ENCODE peak calls at places on chromosomes 11 and 22, in four cellular contexts. B is uterus, N is H7, I is aorta. S is an unnamed sample.

GRCh38 chr22:49323751-49324415 is 503.8 kb downstream of the BRD1 start:
- DNase-seq in B (no peak), N (peak; percentile 16), I (no peak), S (peak; percentile 18)

GRCh38 chr11:117095301-117096139 is 2.7 kb downstream of the SIK3 start:
- DNase-seq in I (no peak), N (no peak), B (no peak), S (no peak)

GRCh38 chr22:35686298-35686697 is 31.4 kb upstream of the APOL5 start:
- DNase-seq in I (no peak), B (no peak), N (no peak), S (no peak)

GRCh38 chr11:86632499-86633269 is 39.7 kb downstream of the ME3 start:
- DNase-seq in I (peak; percentile 83), N (peak; percentile 43), B (no peak), S (no peak)

GRCh38 chr11:61080986-61081590 is 21.2 kb upstream of the CD5 start:
- DNase-seq in B (no peak), I (no peak), N (peak; percentile 61), S (no peak)

GRCh38 chr11:46322759-46323158 is 24.5 kb upstream of the DGKZ start:
- DNase-seq in I (no peak), B (no peak), N (peak; percentile 85), S (no peak)

GRCh38 chr11:19922689-19923035 is 210.0 kb downstream of the NAV2 start:
- DNase-seq in I (no peak), B (no peak), N (no peak), S (no peak)

GRCh38 chr22:37633082-37633692 is 6.3 kb upstream of the SH3BP1 start:
- DNase-seq in N (no peak), I (no peak), B (no peak), S (no peak)

GRCh38 chr22:27609411-27610029 is 192.0 kb downstream of the MN1 start:
- DNase-seq in B (no peak), I (no peak), N (peak; percentile 80), S (no peak)

GRCh38 chr11:130323452-130324448 is 9.0 kb upstream of the ZBTB44 start:
- DNase-seq in I (no peak), B (no peak), N (no peak), S (no peak)

GRCh38 chr11:61650781-61651571 is 29.2 kb upstream of the DAGLA start:
- DNase-seq in N (peak; percentile 86), B (no peak), I (no peak), S (no peak)

GRCh38 chr11:95500466-95500865 is 269.5 kb upstream of the SESN3 start:
- DNase-seq in I (no peak), N (no peak), B (no peak), S (no peak)

GRCh38 chr11:39443424-39444022 is 2015.9 kb downstream of the LRRC4C start:
- DNase-seq in B (no peak), I (no peak), N (no peak), S (no peak)

GRCh38 chr11:12413141-12414055 is 36.0 kb downstream of the PARVA start:
- DNase-seq in B (no peak), I (no peak), N (no peak), S (no peak)

GRCh38 chr11:8767466-8768142 is 85.0 kb downstream of the RPL27A start:
- DNase-seq in B (no peak), I (no peak), N (no peak), S (no peak)

GRCh38 chr11:117068303-117068860 is 29.8 kb downstream of the SIK3 start:
- DNase-seq in I (no peak), N (no peak), B (no peak), S (no peak)

GRCh38 chr11:22371188-22371587 is 33.0 kb downstream of the SLC17A6 start:
- DNase-seq in B (no peak), I (no peak), N (peak; percentile 51), S (no peak)

GRCh38 chr22:49586244-49586748 is 241.4 kb downstream of the BRD1 start:
- DNase-seq in I (peak; percentile 42), N (no peak), B (no peak), S (peak; percentile 32)

GRCh38 chr11:74418509-74418895 is 20.3 kb upstream of the PGM2L1 start:
- DNase-seq in N (no peak), I (no peak), B (no peak), S (no peak)

GRCh38 chr22:44828193-44828592 is 75.8 kb downstream of the ARHGAP8 start:
- DNase-seq in N (peak; percentile 91), I (no peak), B (no peak), S (no peak)

GRCh38 chr22:50697667-50698506 is 25.3 kb downstream of the SHANK3 start:
- DNase-seq in B (no peak), I (peak; percentile 43), N (peak; percentile 81), S (peak; percentile 43)

GRCh38 chr11:77111277-77111676 is 8.6 kb downstream of the OMP start:
- DNase-seq in N (no peak), I (no peak), B (no peak), S (no peak)

GRCh38 chr11:11817957-11818356 is 23.8 kb upstream of the USP47 start:
- DNase-seq in N (no peak), I (no peak), B (no peak), S (no peak)

GRCh38 chr22:34696557-34696956 is 369.4 kb upstream of the ISX start:
- DNase-seq in N (peak; percentile 24), I (no peak), B (no peak), S (no peak)

GRCh38 chr22:22446527-22446926 is 62.0 kb downstream of the ZNF280B start:
- DNase-seq in B (no peak), I (no peak), N (no peak), S (no peak)

GRCh38 chr11:66967670-66968425 is 7.3 kb upstream of the C11orf86 start:
- DNase-seq in N (no peak), B (no peak), I (peak; percentile 58), S (no peak)

GRCh38 chr22:44449061-44449682 is 48.9 kb downstream of the RTL6 start:
- DNase-seq in I (peak; percentile 66), B (no peak), N (peak; percentile 27), S (no peak)

GRCh38 chr11:95296165-95296564 is 65.2 kb upstream of the SESN3 start:
- DNase-seq in I (no peak), N (no peak), B (peak; percentile 31), S (peak; percentile 60)

GRCh38 chr11:111097191-111097590 is 148.3 kb upstream of the POU2AF2 start:
- DNase-seq in B (peak; percentile 57), I (peak; percentile 77), N (no peak), S (peak; percentile 76)

GRCh38 chr22:24497879-24498278 is 2.7 kb downstream of the UPB1 start:
- DNase-seq in B (no peak), N (no peak), I (no peak), S (no peak)

GRCh38 chr11:1772270-1773130 is 8.8 kb upstream of the CTSD start:
- DNase-seq in N (peak; percentile 94), B (peak; percentile 71), I (peak; percentile 88), S (peak; percentile 83)
- H3K4me3 ChIP-seq in N (no peak overlapping the region), B (no peak overlapping the region), I (no peak overlapping the region), S (no peak overlapping the region)

GRCh38 chr11:88410636-88411035 is 73.1 kb upstream of the CTSC start:
- DNase-seq in N (no peak), B (no peak), I (no peak), S (no peak)
- H3K4me3 ChIP-seq in N (no peak overlapping the region), B (no peak overlapping the region), I (no peak overlapping the region), S (no peak overlapping the region)

GRCh38 chr11:123264431-123264780 is 69.4 kb upstream of the CLMP start:
- DNase-seq in I (no peak), B (no peak), N (no peak), S (no peak)
- H3K4me3 ChIP-seq in I (no peak overlapping the region), B (no peak overlapping the region), N (no peak overlapping the region), S (no peak overlapping the region)

GRCh38 chr11:119363081-119363861 is 16.8 kb upstream of the MFRP start:
- DNase-seq in N (peak; percentile 72), B (peak; percentile 32), I (no peak), S (no peak)

GRCh38 chr11:119362741-119363080 is 16.2 kb upstream of the MFRP start:
- DNase-seq in B (no peak), N (no peak), I (no peak), S (no peak)

GRCh38 chr11:119361961-119362725 is 15.6 kb upstream of the MFRP start:
- DNase-seq in B (no peak), N (no peak), I (no peak), S (no peak)

GRCh38 chr11:119359365-119360229 is 13.1 kb upstream of the MFRP start:
- DNase-seq in N (no peak), B (no peak), I (peak; percentile 40), S (no peak)

GRCh38 chr11:119361056-119361787 is 14.7 kb upstream of the MFRP start:
- DNase-seq in I (peak; percentile 72), N (peak; percentile 83), B (peak; percentile 75), S (peak; percentile 37)
- H3K4me3 ChIP-seq in I (no peak overlapping the region), N (no peak overlapping the region), B (no peak overlapping the region), S (no peak overlapping the region)

GRCh38 chr11:13962562-13963168 is at the start of gene SPON1:
- DNase-seq in N (peak; percentile 89), B (peak; percentile 63), I (peak; percentile 62), S (peak; percentile 48)
- H3K4me3 ChIP-seq in N (peak within 1 kb of the TSS; percentile 47), B (peak within 1 kb of the TSS; percentile 42), I (peak within 1 kb of the TSS; percentile 61), S (peak within 1 kb of the TSS; percentile 58)

GRCh38 chr11:64903291-64903833 is 13.6 kb downstream of the ATG2A start:
- DNase-seq in B (no peak), I (no peak), N (peak; percentile 62), S (no peak)

GRCh38 chr11:64905516-64906313 is 11.3 kb downstream of the ATG2A start:
- DNase-seq in B (no peak), I (no peak), N (peak; percentile 51), S (no peak)

GRCh38 chr11:64909653-64910343 is 7.2 kb downstream of the ATG2A start:
- DNase-seq in B (no peak), N (no peak), I (no peak), S (no peak)

GRCh38 chr11:64908766-64909165 is 8.2 kb downstream of the ATG2A start:
- DNase-seq in N (no peak), B (no peak), I (no peak), S (no peak)

DNA sequence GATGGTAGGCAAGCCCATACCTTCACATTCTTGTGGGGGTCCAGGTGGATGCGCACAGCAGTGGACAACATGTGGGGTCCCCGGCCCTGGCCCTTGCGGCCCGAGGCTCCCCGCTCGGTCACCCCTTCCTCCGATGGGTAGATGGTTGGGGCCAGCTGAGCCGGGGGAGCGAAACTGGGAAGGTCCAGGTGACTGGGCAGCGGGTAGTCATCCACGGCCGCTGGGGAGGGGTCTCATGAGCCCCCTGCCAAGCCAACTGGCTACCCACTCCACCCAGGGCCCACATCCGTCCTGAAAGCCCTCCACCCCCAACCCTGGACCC is 10.7 kb downstream of the ATG2A start:
- DNase-seq in B (no peak), I (no peak), N (peak; percentile 48), S (no peak)
- H3K4me3 ChIP-seq in B (no peak overlapping the region), I (no peak overlapping the region), N (no peak overlapping the region), S (no peak overlapping the region)